ENCODE peak calls at places on chromosomes 13 and 19, in four cellular contexts. L is keratinocyte, X is SK-N-MC, R is endothelial cell of umbilical vein. D is an unnamed sample.

GRCh38 chr19:7618771-7619510 is 10.4 kb downstream of the XAB2 start:
- DNase-seq in L (no peak), X (no peak), R (no peak), D (no peak)

GRCh38 chr13:41502676-41503075 is 45.3 kb downstream of the RGCC start:
- DNase-seq in L (no peak), X (no peak), R (no peak), D (no peak)

GRCh38 chr13:38017320-38017719 is 147.7 kb upstream of the TRPC4 start:
- DNase-seq in L (no peak), X (no peak), R (no peak), D (no peak)

GRCh38 chr19:44904426-44904994 is 1.1 kb upstream of the APOE start:
- DNase-seq in L (no peak), X (no peak), R (no peak), D (no peak)

GRCh38 chr19:19461671-19462622 is 53.4 kb downstream of the TSSK6 start:
- DNase-seq in L (no peak), X (no peak), R (peak), D (peak)

GRCh38 chr19:54464044-54464623 is 556 bp upstream of the LENG9 start:
- DNase-seq in L (peak), X (no peak), R (peak), D (peak)

GRCh38 chr13:28678809-28679208 is 19.9 kb downstream of the POMP start:
- DNase-seq in L (no peak), X (no peak), R (peak), D (no peak)

GRCh38 chr13:113410472-113411201 is 42.7 kb downstream of the ADPRHL1 start:
- DNase-seq in L (no peak), X (no peak), R (no peak), D (peak)

GRCh38 chr19:13016245-13016627 is 21.0 kb downstream of the NFIX start:
- DNase-seq in L (no peak), X (no peak), R (no peak), D (no peak)

GRCh38 chr13:32645854-32646253 is 59.6 kb downstream of the PDS5B start:
- DNase-seq in L (no peak), X (no peak), R (no peak), D (peak)

GRCh38 chr19:7658219-7658686 is 10.6 kb upstream of the RETN start:
- DNase-seq in L (no peak), X (no peak), R (no peak), D (no peak)

GRCh38 chr13:111462221-111462764 is 141.9 kb downstream of the TEX29 start:
- DNase-seq in L (no peak), X (no peak), R (no peak), D (no peak)

GRCh38 chr13:111461445-111462149 is 141.2 kb downstream of the TEX29 start:
- DNase-seq in L (no peak), X (no peak), R (no peak), D (no peak)

GRCh38 chr13:111459803-111460547 is 139.5 kb downstream of the TEX29 start:
- DNase-seq in L (no peak), X (no peak), R (no peak), D (no peak)

GRCh38 chr13:111460548-111461444 is 140.4 kb downstream of the TEX29 start:
- DNase-seq in L (no peak), X (no peak), R (no peak), D (peak)

DNA sequence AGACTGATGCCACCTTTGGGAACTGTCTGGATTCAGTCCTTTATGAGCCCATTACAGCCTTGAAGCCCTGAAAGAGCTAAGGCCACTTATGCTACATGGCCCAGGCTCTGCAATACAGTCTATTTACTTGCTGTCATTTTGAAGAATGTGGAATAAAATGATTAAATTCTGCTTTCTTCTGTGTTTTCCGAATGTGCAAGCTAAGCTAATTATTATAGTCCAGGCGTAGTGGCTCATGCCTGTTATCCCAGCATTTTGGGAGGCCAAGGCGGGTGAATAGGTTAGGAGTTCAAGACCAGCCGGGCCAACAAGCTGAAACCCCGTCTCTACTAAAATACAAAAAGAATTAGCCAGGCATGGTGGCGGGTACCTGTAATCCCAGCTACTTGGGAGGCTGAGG is 142.5 kb downstream of the TEX29 start:
- DNase-seq in L (no peak), X (no peak), R (no peak), D (no peak)
- TF ChIP-seq EZH2 in L (no peak), X (no peak), R (no peak), D (no peak)

GRCh38 chr19:3366761-3367571 is 583 bp downstream of the NFIC start:
- DNase-seq in L (no peak), X (no peak), R (peak), D (peak)
- TF ChIP-seq EZH2 in L (no peak), X (no peak), R (no peak), D (no peak)

GRCh38 chr13:99968521-99969367 is 2.8 kb downstream of the ZIC5 start:
- DNase-seq in L (no peak), X (no peak), R (no peak), D (no peak)
- TF ChIP-seq EZH2 in L (peak), X (no peak), R (peak), D (peak)

GRCh38 chr19:17281391-17282304 is at the start of gene ANKLE1:
- DNase-seq in L (no peak), X (no peak), R (no peak), D (no peak)
- TF ChIP-seq EZH2 in L (no peak), X (no peak), R (no peak), D (no peak)

GRCh38 chr19:5992756-5993155 is 14.8 kb upstream of the RANBP3 start:
- DNase-seq in L (no peak), X (no peak), R (no peak), D (no peak)

GRCh38 chr19:5994407-5995165 is 16.6 kb upstream of the RANBP3 start:
- DNase-seq in L (no peak), X (no peak), R (no peak), D (no peak)

GRCh38 chr19:5995606-5996005 is 17.7 kb upstream of the RANBP3 start:
- DNase-seq in L (no peak), X (no peak), R (no peak), D (no peak)

GRCh38 chr19:5996102-5996501 is 18.2 kb upstream of the RANBP3 start:
- DNase-seq in L (no peak), X (no peak), R (no peak), D (no peak)

GRCh38 chr19:5993516-5994406 is 15.8 kb upstream of the RANBP3 start:
- DNase-seq in L (no peak), X (no peak), R (peak), D (peak)
- TF ChIP-seq EZH2 in L (no peak), X (no peak), R (no peak), D (no peak)

GRCh38 chr13:20192470-20193141 is at the start of gene GJB2:
- DNase-seq in L (no peak), X (no peak), R (no peak), D (no peak)
- TF ChIP-seq EZH2 in L (no peak), X (no peak), R (peak), D (no peak)

D was measured in fibroblast of lung.